ENCODE peak calls at places on chromosome 10, in eight cellular contexts. One of them, this sample, is unnamed.

GRCh38 chr10:81213360-81213759 is 661.6 kb upstream of the NRG3 start:
- DNase-seq in hepatic stellate cell: no peak
- DNase-seq in adrenal gland: no peak
- DNase-seq in prostate gland: no peak
- DNase-seq in activated naive CD4-positive, alpha-beta T cell treated with anti-CD3 and anti-CD28 coated beads, Interleukin-2, amount 50 U/mL, for 16 hours: no peak
- DNase-seq in foreskin melanocyte: no peak
- DNase-seq in H7: no peak
- DNase-seq in body of pancreas: no peak
- DNase-seq in this sample: no peak

GRCh38 chr10:132353456-132354355 is 21.7 kb downstream of the LRRC27 start:
- DNase-seq in prostate gland: no peak
- DNase-seq in hepatic stellate cell: no peak
- DNase-seq in activated naive CD4-positive, alpha-beta T cell treated with anti-CD3 and anti-CD28 coated beads, Interleukin-2, amount 50 U/mL, for 16 hours: no peak
- DNase-seq in H7: peak; percentile 47
- DNase-seq in adrenal gland: no peak
- DNase-seq in foreskin melanocyte: no peak
- DNase-seq in body of pancreas: no peak
- DNase-seq in this sample: no peak

GRCh38 chr10:125151170-125151823 is 9.1 kb downstream of the CTBP2 start:
- DNase-seq in foreskin melanocyte: no peak
- DNase-seq in hepatic stellate cell: no peak
- DNase-seq in activated naive CD4-positive, alpha-beta T cell treated with anti-CD3 and anti-CD28 coated beads, Interleukin-2, amount 50 U/mL, for 16 hours: no peak
- DNase-seq in H7: no peak
- DNase-seq in adrenal gland: no peak
- DNase-seq in body of pancreas: no peak
- DNase-seq in prostate gland: no peak
- DNase-seq in this sample: no peak

GRCh38 chr10:61836233-61836887 is 65.1 kb upstream of the ARID5B start:
- DNase-seq in activated naive CD4-positive, alpha-beta T cell treated with anti-CD3 and anti-CD28 coated beads, Interleukin-2, amount 50 U/mL, for 16 hours: no peak
- DNase-seq in foreskin melanocyte: peak; percentile 61
- DNase-seq in adrenal gland: no peak
- DNase-seq in hepatic stellate cell: no peak
- DNase-seq in prostate gland: no peak
- DNase-seq in body of pancreas: no peak
- DNase-seq in H7: no peak
- DNase-seq in this sample: no peak

GRCh38 chr10:4661572-4662255 is 164.3 kb upstream of the AKR1E2 start:
- DNase-seq in hepatic stellate cell: no peak
- DNase-seq in adrenal gland: no peak
- DNase-seq in activated naive CD4-positive, alpha-beta T cell treated with anti-CD3 and anti-CD28 coated beads, Interleukin-2, amount 50 U/mL, for 16 hours: no peak
- DNase-seq in foreskin melanocyte: no peak
- DNase-seq in body of pancreas: no peak
- DNase-seq in prostate gland: peak; percentile 65
- DNase-seq in H7: no peak
- DNase-seq in this sample: no peak

GRCh38 chr10:77911535-77912123 is 14.9 kb downstream of the DLG5 start:
- DNase-seq in body of pancreas: no peak
- DNase-seq in hepatic stellate cell: no peak
- DNase-seq in adrenal gland: peak; percentile 89
- DNase-seq in prostate gland: no peak
- DNase-seq in H7: no peak
- DNase-seq in foreskin melanocyte: no peak
- DNase-seq in activated naive CD4-positive, alpha-beta T cell treated with anti-CD3 and anti-CD28 coated beads, Interleukin-2, amount 50 U/mL, for 16 hours: no peak
- DNase-seq in this sample: no peak

GRCh38 chr10:114754445-114755320 is 66.9 kb upstream of the FHIP2A start:
- DNase-seq in hepatic stellate cell: no peak
- DNase-seq in adrenal gland: no peak
- DNase-seq in prostate gland: no peak
- DNase-seq in body of pancreas: no peak
- DNase-seq in H7: no peak
- DNase-seq in activated naive CD4-positive, alpha-beta T cell treated with anti-CD3 and anti-CD28 coated beads, Interleukin-2, amount 50 U/mL, for 16 hours: no peak
- DNase-seq in foreskin melanocyte: no peak
- DNase-seq in this sample: no peak

GRCh38 chr10:56507033-56507432 is 146.0 kb upstream of the ZWINT start:
- DNase-seq in H7: no peak
- DNase-seq in prostate gland: no peak
- DNase-seq in body of pancreas: no peak
- DNase-seq in hepatic stellate cell: no peak
- DNase-seq in adrenal gland: no peak
- DNase-seq in activated naive CD4-positive, alpha-beta T cell treated with anti-CD3 and anti-CD28 coated beads, Interleukin-2, amount 50 U/mL, for 16 hours: no peak
- DNase-seq in foreskin melanocyte: no peak
- DNase-seq in this sample: no peak

GRCh38 chr10:4450981-4451501 is 375.0 kb upstream of the AKR1E2 start:
- DNase-seq in body of pancreas: no peak
- DNase-seq in H7: no peak
- DNase-seq in foreskin melanocyte: no peak
- DNase-seq in prostate gland: no peak
- DNase-seq in adrenal gland: no peak
- DNase-seq in hepatic stellate cell: no peak
- DNase-seq in activated naive CD4-positive, alpha-beta T cell treated with anti-CD3 and anti-CD28 coated beads, Interleukin-2, amount 50 U/mL, for 16 hours: no peak
- DNase-seq in this sample: no peak

GRCh38 chr10:26835025-26835424 is 25.7 kb downstream of the ABI1 start:
- DNase-seq in hepatic stellate cell: no peak
- DNase-seq in body of pancreas: no peak
- DNase-seq in foreskin melanocyte: no peak
- DNase-seq in adrenal gland: no peak
- DNase-seq in prostate gland: no peak
- DNase-seq in activated naive CD4-positive, alpha-beta T cell treated with anti-CD3 and anti-CD28 coated beads, Interleukin-2, amount 50 U/mL, for 16 hours: no peak
- DNase-seq in H7: no peak
- DNase-seq in this sample: no peak

GRCh38 chr10:3806603-3807002 is 21.6 kb upstream of the KLF6 start:
- DNase-seq in foreskin melanocyte: no peak
- DNase-seq in body of pancreas: peak; percentile 52
- DNase-seq in prostate gland: no peak
- DNase-seq in hepatic stellate cell: peak; percentile 56
- DNase-seq in H7: no peak
- DNase-seq in adrenal gland: no peak
- DNase-seq in activated naive CD4-positive, alpha-beta T cell treated with anti-CD3 and anti-CD28 coated beads, Interleukin-2, amount 50 U/mL, for 16 hours: no peak
- DNase-seq in this sample: no peak

GRCh38 chr10:16519250-16519907 is 2.3 kb downstream of the C1QL3 start:
- DNase-seq in foreskin melanocyte: no peak
- DNase-seq in adrenal gland: no peak
- DNase-seq in hepatic stellate cell: no peak
- DNase-seq in body of pancreas: no peak
- DNase-seq in activated naive CD4-positive, alpha-beta T cell treated with anti-CD3 and anti-CD28 coated beads, Interleukin-2, amount 50 U/mL, for 16 hours: no peak
- DNase-seq in H7: peak; percentile 33
- DNase-seq in prostate gland: no peak
- DNase-seq in this sample: no peak

GRCh38 chr10:103548006-103548405 is 54.5 kb downstream of the NEURL1 start:
- DNase-seq in H7: peak; percentile 14
- DNase-seq in activated naive CD4-positive, alpha-beta T cell treated with anti-CD3 and anti-CD28 coated beads, Interleukin-2, amount 50 U/mL, for 16 hours: no peak
- DNase-seq in prostate gland: no peak
- DNase-seq in hepatic stellate cell: no peak
- DNase-seq in adrenal gland: no peak
- DNase-seq in body of pancreas: no peak
- DNase-seq in foreskin melanocyte: no peak
- DNase-seq in this sample: no peak

GRCh38 chr10:111249925-111250324 is 173.1 kb downstream of the ADRA2A start:
- DNase-seq in hepatic stellate cell: no peak
- DNase-seq in body of pancreas: no peak
- DNase-seq in activated naive CD4-positive, alpha-beta T cell treated with anti-CD3 and anti-CD28 coated beads, Interleukin-2, amount 50 U/mL, for 16 hours: no peak
- DNase-seq in foreskin melanocyte: no peak
- DNase-seq in prostate gland: no peak
- DNase-seq in H7: no peak
- DNase-seq in adrenal gland: no peak
- DNase-seq in this sample: no peak

GRCh38 chr10:67553266-67553665 is 142.7 kb downstream of the CTNNA3 start:
- DNase-seq in activated naive CD4-positive, alpha-beta T cell treated with anti-CD3 and anti-CD28 coated beads, Interleukin-2, amount 50 U/mL, for 16 hours: no peak
- DNase-seq in prostate gland: no peak
- DNase-seq in H7: no peak
- DNase-seq in adrenal gland: no peak
- DNase-seq in hepatic stellate cell: no peak
- DNase-seq in body of pancreas: no peak
- DNase-seq in foreskin melanocyte: no peak
- DNase-seq in this sample: no peak

GRCh38 chr10:7317799-7318446 is 92.9 kb downstream of the SFMBT2 start:
- DNase-seq in hepatic stellate cell: no peak
- DNase-seq in activated naive CD4-positive, alpha-beta T cell treated with anti-CD3 and anti-CD28 coated beads, Interleukin-2, amount 50 U/mL, for 16 hours: no peak
- DNase-seq in body of pancreas: no peak
- DNase-seq in prostate gland: no peak
- DNase-seq in foreskin melanocyte: no peak
- DNase-seq in adrenal gland: no peak
- DNase-seq in H7: no peak
- DNase-seq in this sample: no peak

This sample was measured in keratinocyte.